ENCODE peak calls at places on chromosome 3, in five cellular contexts. H, B, O, Y and F are unnamed samples.

GRCh38 chr3:115931581-115931980 is 308.3 kb downstream of the GAP43 start:
- DNase-seq in B (no peak), O (no peak), H (peak; percentile 22), Y (no peak), F (no peak)

GRCh38 chr3:171101982-171102610 is 75.6 kb upstream of the SLC2A2 start:
- DNase-seq in Y (no peak), H (peak; percentile 71), B (peak; percentile 70), O (no peak), F (no peak)

GRCh38 chr3:43879166-43879565 is 188.4 kb downstream of the ABHD5 start:
- DNase-seq in H (peak; percentile 32), B (no peak), O (no peak), Y (no peak), F (no peak)

GRCh38 chr3:140290105-140290504 is 355.1 kb downstream of the CLSTN2 start:
- DNase-seq in Y (no peak), O (no peak), B (no peak), H (no peak), F (no peak)

GRCh38 chr3:185779461-185779860 is 45.4 kb downstream of the IGF2BP2 start:
- DNase-seq in Y (no peak), O (no peak), B (no peak), H (no peak), F (no peak)

GRCh38 chr3:95434436-95434835 is 1371.6 kb downstream of the NSUN3 start:
- DNase-seq in H (no peak), B (no peak), O (no peak), Y (no peak), F (no peak)

GRCh38 chr3:9397911-9398714 is 698 bp downstream of the SETD5 start:
- DNase-seq in Y (no peak), H (peak; percentile 11), B (peak; percentile 54), O (no peak), F (peak; percentile 12)

GRCh38 chr3:138344754-138345153 is 3.6 kb upstream of the MRAS start:
- DNase-seq in O (no peak), B (no peak), H (no peak), Y (no peak), F (no peak)

GRCh38 chr3:126125341-126125740 is 41.4 kb upstream of the SLC41A3 start:
- DNase-seq in H (no peak), B (no peak), O (peak; percentile 0), Y (no peak), F (no peak)

GRCh38 chr3:103410231-103410630 is 975.4 kb downstream of the ZPLD1 start:
- DNase-seq in O (no peak), Y (no peak), B (no peak), H (no peak), F (no peak)

GRCh38 chr3:186298876-186299275 is 63.2 kb downstream of the DGKG start:
- DNase-seq in H (peak; percentile 47), B (no peak), O (no peak), Y (no peak), F (no peak)

GRCh38 chr3:16378415-16378814 is 113.4 kb downstream of the OXNAD1 start:
- DNase-seq in O (no peak), B (no peak), H (no peak), Y (no peak), F (no peak)

GRCh38 chr3:184523825-184524615 is 37.6 kb upstream of the EPHB3 start:
- DNase-seq in Y (no peak), O (no peak), H (peak; percentile 81), B (peak; percentile 55), F (no peak)

GRCh38 chr3:36166477-36166876 is 213.8 kb upstream of the STAC start:
- DNase-seq in H (peak; percentile 84), Y (no peak), O (no peak), B (no peak), F (no peak)

GRCh38 chr3:47092090-47092489 is 71.8 kb downstream of the SETD2 start:
- DNase-seq in B (no peak), Y (no peak), O (no peak), H (no peak), F (no peak)

GRCh38 chr3:157379741-157380140 is 56.9 kb upstream of the PTX3 start:
- DNase-seq in O (no peak), Y (no peak), B (no peak), H (no peak), F (no peak)

GRCh38 chr3:139718415-139718814 is 40.6 kb upstream of the NMNAT3 start:
- DNase-seq in H (peak; percentile 68), Y (no peak), B (peak; percentile 41), O (no peak), F (no peak)

GRCh38 chr3:21955406-21955805 is 204.4 kb upstream of the ZNF385D start:
- DNase-seq in O (no peak), Y (no peak), H (no peak), B (peak; percentile 6), F (no peak)

GRCh38 chr3:188253800-188254452 is 100.0 kb downstream of the LPP start:
- DNase-seq in O (no peak), H (no peak), Y (no peak), B (no peak), F (no peak)

GRCh38 chr3:36969540-36970432 is 23.1 kb downstream of the EPM2AIP1 start:
- DNase-seq in O (no peak), Y (peak; percentile 63), B (peak; percentile 46), H (peak; percentile 48), F (peak; percentile 43)